ENCODE peak calls at places on chromosomes 16 and 17, in eight cellular contexts. One of them, this sample, is unnamed.

GRCh38 chr16:526181-527014 is 1.1 kb upstream of the CAPN15 start:
- DNase-seq in AG09319: no peak
- DNase-seq in cardiac fibroblast: peak; percentile 70
- DNase-seq in fibroblast of the aortic adventitia: peak; percentile 61
- DNase-seq in astrocyte of the spinal cord: peak; percentile 35
- DNase-seq in GM12878: no peak
- DNase-seq in HL-60: no peak
- DNase-seq in mucosa of descending colon: peak; percentile 43
- DNase-seq in this sample: peak; percentile 73

GRCh38 chr16:52561910-52562741 is 15.2 kb upstream of the TOX3 start:
- DNase-seq in AG09319: no peak
- DNase-seq in cardiac fibroblast: no peak
- DNase-seq in fibroblast of the aortic adventitia: no peak
- DNase-seq in astrocyte of the spinal cord: no peak
- DNase-seq in GM12878: no peak
- DNase-seq in HL-60: no peak
- DNase-seq in mucosa of descending colon: peak; percentile 72
- DNase-seq in this sample: no peak

GRCh38 chr16:88063201-88063773 is 112.1 kb downstream of the BANP start:
- DNase-seq in AG09319: peak; percentile 88
- DNase-seq in cardiac fibroblast: peak; percentile 80
- DNase-seq in fibroblast of the aortic adventitia: peak; percentile 91
- DNase-seq in astrocyte of the spinal cord: peak; percentile 50
- DNase-seq in GM12878: no peak
- DNase-seq in HL-60: no peak
- DNase-seq in mucosa of descending colon: no peak
- DNase-seq in this sample: peak; percentile 35

GRCh38 chr16:720990-721764 is at the start of gene ANTKMT:
- DNase-seq in AG09319: no peak
- DNase-seq in cardiac fibroblast: peak; percentile 79
- DNase-seq in fibroblast of the aortic adventitia: peak; percentile 65
- DNase-seq in astrocyte of the spinal cord: peak; percentile 65
- DNase-seq in GM12878: no peak
- DNase-seq in HL-60: peak; percentile 89
- DNase-seq in mucosa of descending colon: peak; percentile 88
- DNase-seq in this sample: peak; percentile 93

GRCh38 chr17:47703191-47703591 is 9.2 kb downstream of the TBKBP1 start:
- DNase-seq in AG09319: no peak
- DNase-seq in cardiac fibroblast: no peak
- DNase-seq in fibroblast of the aortic adventitia: no peak
- DNase-seq in astrocyte of the spinal cord: no peak
- DNase-seq in GM12878: no peak
- DNase-seq in HL-60: no peak
- DNase-seq in mucosa of descending colon: no peak
- DNase-seq in this sample: no peak

GRCh38 chr16:15521758-15522509 is 87.5 kb downstream of the BMERB1 start:
- DNase-seq in AG09319: no peak
- DNase-seq in cardiac fibroblast: peak; percentile 87
- DNase-seq in fibroblast of the aortic adventitia: peak; percentile 56
- DNase-seq in astrocyte of the spinal cord: no peak
- DNase-seq in GM12878: no peak
- DNase-seq in HL-60: no peak
- DNase-seq in mucosa of descending colon: no peak
- DNase-seq in this sample: no peak

GRCh38 chr17:50200447-50201225 is 795 bp downstream of the COL1A1 start:
- DNase-seq in AG09319: peak; percentile 68
- DNase-seq in cardiac fibroblast: peak; percentile 96
- DNase-seq in fibroblast of the aortic adventitia: peak; percentile 93
- DNase-seq in astrocyte of the spinal cord: peak; percentile 95
- DNase-seq in GM12878: no peak
- DNase-seq in HL-60: no peak
- DNase-seq in mucosa of descending colon: peak; percentile 93
- DNase-seq in this sample: peak; percentile 92

GRCh38 chr16:66437391-66437945 is 10.4 kb downstream of the BEAN1 start:
- DNase-seq in AG09319: no peak
- DNase-seq in cardiac fibroblast: no peak
- DNase-seq in fibroblast of the aortic adventitia: no peak
- DNase-seq in astrocyte of the spinal cord: no peak
- DNase-seq in GM12878: no peak
- DNase-seq in HL-60: no peak
- DNase-seq in mucosa of descending colon: no peak
- DNase-seq in this sample: no peak

GRCh38 chr17:19335951-19336631 is 26.4 kb downstream of the B9D1 start:
- DNase-seq in AG09319: no peak
- DNase-seq in cardiac fibroblast: no peak
- DNase-seq in fibroblast of the aortic adventitia: no peak
- DNase-seq in astrocyte of the spinal cord: no peak
- DNase-seq in GM12878: no peak
- DNase-seq in HL-60: no peak
- DNase-seq in mucosa of descending colon: no peak
- DNase-seq in this sample: no peak

GRCh38 chr16:28051486-28051885 is 12.0 kb downstream of the GSG1L start:
- DNase-seq in AG09319: no peak
- DNase-seq in cardiac fibroblast: no peak
- DNase-seq in fibroblast of the aortic adventitia: no peak
- DNase-seq in astrocyte of the spinal cord: no peak
- DNase-seq in GM12878: no peak
- DNase-seq in HL-60: no peak
- DNase-seq in mucosa of descending colon: no peak
- DNase-seq in this sample: no peak

GRCh38 chr17:15274017-15274416 is 8.9 kb upstream of the PMP22 start:
- DNase-seq in AG09319: no peak
- DNase-seq in cardiac fibroblast: no peak
- DNase-seq in fibroblast of the aortic adventitia: no peak
- DNase-seq in astrocyte of the spinal cord: no peak
- DNase-seq in GM12878: no peak
- DNase-seq in HL-60: no peak
- DNase-seq in mucosa of descending colon: no peak
- DNase-seq in this sample: no peak

GRCh38 chr17:15270628-15271381 is 5.7 kb upstream of the PMP22 start:
- DNase-seq in AG09319: no peak
- DNase-seq in cardiac fibroblast: no peak
- DNase-seq in fibroblast of the aortic adventitia: no peak
- DNase-seq in astrocyte of the spinal cord: no peak
- DNase-seq in GM12878: no peak
- DNase-seq in HL-60: no peak
- DNase-seq in mucosa of descending colon: no peak
- DNase-seq in this sample: no peak

GRCh38 chr17:15269690-15270089 is 4.6 kb upstream of the PMP22 start:
- DNase-seq in AG09319: no peak
- DNase-seq in cardiac fibroblast: peak; percentile 75
- DNase-seq in fibroblast of the aortic adventitia: peak; percentile 34
- DNase-seq in astrocyte of the spinal cord: no peak
- DNase-seq in GM12878: no peak
- DNase-seq in HL-60: no peak
- DNase-seq in mucosa of descending colon: no peak
- DNase-seq in this sample: no peak

GRCh38 chr17:15271731-15272130 is 6.6 kb upstream of the PMP22 start:
- DNase-seq in AG09319: no peak
- DNase-seq in cardiac fibroblast: no peak
- DNase-seq in fibroblast of the aortic adventitia: no peak
- DNase-seq in astrocyte of the spinal cord: peak; percentile 75
- DNase-seq in GM12878: no peak
- DNase-seq in HL-60: no peak
- DNase-seq in mucosa of descending colon: no peak
- DNase-seq in this sample: no peak

DNA sequence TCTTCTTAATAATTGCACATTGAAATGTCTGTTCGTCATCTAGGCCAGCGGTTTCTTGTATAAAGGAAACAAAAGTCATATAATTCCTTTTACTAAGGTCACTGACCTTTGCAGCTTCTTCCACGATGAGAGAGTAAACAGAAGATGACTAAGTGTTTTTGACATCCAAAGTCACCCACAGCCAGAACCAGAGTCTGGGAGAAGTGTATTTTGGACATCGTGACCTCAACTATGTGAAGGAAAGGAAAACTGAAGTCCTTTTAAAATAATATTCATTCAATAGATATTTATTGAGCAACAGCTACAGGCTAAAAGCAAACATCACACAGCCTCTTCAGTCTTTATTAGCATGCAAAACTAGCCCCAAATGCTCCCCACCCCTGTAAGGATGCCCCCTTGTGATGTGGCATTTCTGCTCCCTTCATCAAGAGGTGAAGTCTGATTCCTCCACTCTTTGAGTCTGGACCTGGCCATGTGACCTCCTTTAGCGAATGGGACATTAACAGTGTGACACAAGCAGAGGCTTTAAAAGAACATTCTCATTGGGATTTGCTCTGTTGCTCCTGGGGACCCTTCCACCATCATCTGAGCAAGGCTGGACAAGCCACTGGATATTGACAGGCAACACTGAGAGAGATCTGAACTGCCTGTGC is 8.1 kb upstream of the PMP22 start:
- DNase-seq in AG09319: no peak
- DNase-seq in cardiac fibroblast: peak; percentile 85
- DNase-seq in fibroblast of the aortic adventitia: peak; percentile 70
- DNase-seq in astrocyte of the spinal cord: peak; percentile 90
- DNase-seq in GM12878: no peak
- DNase-seq in HL-60: no peak
- DNase-seq in mucosa of descending colon: no peak
- DNase-seq in this sample: no peak
- TF ChIP-seq CTCF in AG09319: no peak
- TF ChIP-seq CTCF in cardiac fibroblast: peak; percentile 2
- TF ChIP-seq CTCF in fibroblast of the aortic adventitia: no peak
- TF ChIP-seq CTCF in astrocyte of the spinal cord: no peak
- TF ChIP-seq CTCF in GM12878: no peak
- TF ChIP-seq CTCF in HL-60: no peak
- TF ChIP-seq CTCF in mucosa of descending colon: no peak
- TF ChIP-seq CTCF in this sample: no peak

DNA sequence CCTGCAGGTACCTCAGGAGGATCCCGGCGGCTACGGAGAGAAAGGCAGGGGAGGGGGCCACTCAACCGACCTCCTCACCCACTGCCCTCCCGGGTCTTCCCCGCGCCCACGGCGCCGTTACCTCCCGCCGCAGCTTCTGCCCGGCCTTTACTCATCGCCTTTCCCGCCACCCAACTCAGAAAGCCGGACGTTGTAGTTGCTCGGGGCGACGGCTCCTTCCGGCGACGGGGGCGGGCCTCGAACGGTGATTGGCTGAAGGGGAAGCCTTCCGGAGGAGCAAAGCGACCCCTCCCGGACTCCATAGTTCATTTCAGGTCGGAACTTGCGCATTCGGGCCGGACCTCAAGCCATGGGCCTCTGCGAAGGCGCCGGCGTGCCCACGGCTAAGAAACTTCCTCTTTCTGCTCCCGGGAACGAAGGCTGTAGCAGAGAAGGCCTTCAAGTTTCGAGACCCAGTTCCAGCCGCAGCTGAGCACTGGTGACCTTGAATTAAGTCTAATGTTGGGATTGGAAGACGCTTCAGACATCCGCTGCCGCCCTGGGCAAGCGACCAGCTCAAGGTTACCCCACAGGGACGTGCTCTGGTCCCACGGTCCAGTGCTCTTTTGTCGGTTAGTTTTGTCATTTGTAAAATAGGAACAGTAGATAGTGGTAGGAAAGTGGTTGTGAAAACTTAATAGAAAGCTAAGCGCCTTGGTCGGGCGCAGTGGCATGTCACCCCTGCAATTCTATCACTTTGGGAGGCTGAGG is at the start of gene PSMC3IP:
- DNase-seq in AG09319: peak; percentile 84
- DNase-seq in cardiac fibroblast: peak; percentile 97
- DNase-seq in fibroblast of the aortic adventitia: peak; percentile 93
- DNase-seq in astrocyte of the spinal cord: peak; percentile 94
- DNase-seq in GM12878: peak; percentile 76
- DNase-seq in HL-60: peak; percentile 91
- DNase-seq in mucosa of descending colon: peak; percentile 96
- DNase-seq in this sample: peak; percentile 92
- TF ChIP-seq CTCF in AG09319: peak; percentile 43
- TF ChIP-seq CTCF in cardiac fibroblast: peak; percentile 44
- TF ChIP-seq CTCF in fibroblast of the aortic adventitia: peak; percentile 42
- TF ChIP-seq CTCF in astrocyte of the spinal cord: peak; percentile 49
- TF ChIP-seq CTCF in GM12878: peak; percentile 34
- TF ChIP-seq CTCF in HL-60: peak; percentile 3
- TF ChIP-seq CTCF in mucosa of descending colon: peak; percentile 41
- TF ChIP-seq CTCF in this sample: no peak

DNA sequence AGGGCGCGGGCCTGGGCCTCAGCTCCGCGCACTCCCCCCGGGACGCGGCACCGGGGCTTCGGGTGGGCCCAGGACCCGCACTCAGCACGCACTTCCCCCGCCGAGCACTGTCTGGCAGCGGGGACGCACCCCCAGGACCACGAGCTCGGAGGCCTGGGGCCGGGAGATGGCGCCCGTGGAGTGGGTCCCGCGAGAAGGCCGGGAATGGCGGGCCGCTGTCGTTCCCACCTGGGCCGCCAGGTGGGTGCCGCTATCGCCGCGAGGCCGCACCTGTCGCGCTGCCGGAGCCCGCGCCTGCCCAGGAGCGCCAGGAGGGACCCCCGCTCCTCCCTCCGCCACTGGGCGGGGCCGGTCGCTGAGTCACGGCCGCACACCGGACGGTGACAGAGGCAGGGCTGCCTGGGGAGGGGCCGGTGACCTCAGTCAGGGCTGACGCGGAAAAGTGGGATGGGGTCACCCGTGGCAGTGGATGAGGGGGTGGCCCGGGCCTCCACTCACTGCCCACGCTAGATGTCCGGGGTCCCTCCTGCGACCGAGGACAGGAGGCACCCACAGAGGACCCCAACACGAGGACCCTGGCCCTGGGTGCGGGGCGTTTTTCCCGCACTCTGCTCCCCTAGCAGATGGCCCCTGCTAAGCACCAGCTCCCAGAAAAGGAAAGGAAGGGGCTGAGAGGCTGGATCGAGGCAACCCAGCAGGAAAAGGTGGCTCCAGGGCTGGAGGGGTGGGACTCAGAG is 6.9 kb upstream of the ACTG1 start:
- DNase-seq in AG09319: no peak
- DNase-seq in cardiac fibroblast: no peak
- DNase-seq in fibroblast of the aortic adventitia: no peak
- DNase-seq in astrocyte of the spinal cord: no peak
- DNase-seq in GM12878: no peak
- DNase-seq in HL-60: no peak
- DNase-seq in mucosa of descending colon: peak; percentile 75
- DNase-seq in this sample: peak; percentile 74
- TF ChIP-seq CTCF in AG09319: peak; percentile 4
- TF ChIP-seq CTCF in cardiac fibroblast: no peak
- TF ChIP-seq CTCF in fibroblast of the aortic adventitia: peak; percentile 26
- TF ChIP-seq CTCF in astrocyte of the spinal cord: peak; percentile 22
- TF ChIP-seq CTCF in GM12878: peak; percentile 50
- TF ChIP-seq CTCF in HL-60: no peak
- TF ChIP-seq CTCF in mucosa of descending colon: peak; percentile 63
- TF ChIP-seq CTCF in this sample: peak; percentile 75

DNA sequence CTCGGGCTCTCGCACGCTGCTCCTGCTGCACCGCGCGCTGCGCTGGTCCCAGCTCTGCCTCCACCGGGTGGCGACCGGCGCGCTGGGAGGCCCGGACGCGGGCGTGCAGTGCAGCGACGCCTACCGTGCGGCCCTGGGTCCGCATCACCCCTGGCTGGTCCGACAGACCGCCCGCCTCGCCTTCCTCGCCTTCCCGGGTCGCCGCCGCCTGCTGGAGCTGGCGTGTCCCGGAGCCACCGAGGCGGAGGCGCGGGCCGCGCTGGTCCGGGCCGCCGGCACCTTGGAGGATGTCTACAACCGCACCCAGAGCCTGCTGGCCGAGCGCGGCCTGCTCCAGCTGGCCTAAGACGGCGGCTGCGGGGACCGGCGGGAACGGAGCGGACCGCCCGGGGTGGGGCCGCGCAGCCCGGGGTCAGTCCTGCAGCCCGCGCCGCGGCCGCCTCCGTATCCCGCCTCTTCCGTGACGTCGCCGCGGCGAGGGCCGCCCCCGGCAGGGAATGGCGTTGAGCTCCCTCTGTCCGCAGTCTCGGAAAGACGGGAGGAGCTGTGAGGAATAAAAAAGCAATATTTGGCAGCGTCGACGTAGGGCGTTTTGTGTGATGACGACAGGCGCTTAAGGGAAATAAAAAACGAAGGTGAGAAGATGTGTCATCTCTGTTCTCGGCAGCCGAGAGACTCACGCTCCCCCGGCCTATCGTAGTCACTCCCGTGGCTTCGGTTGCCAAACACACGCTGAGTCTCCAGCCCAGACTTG is 1.4 kb downstream of the GLTPD2 start:
- DNase-seq in AG09319: peak; percentile 64
- DNase-seq in cardiac fibroblast: peak; percentile 88
- DNase-seq in fibroblast of the aortic adventitia: peak; percentile 88
- DNase-seq in astrocyte of the spinal cord: peak; percentile 92
- DNase-seq in GM12878: no peak
- DNase-seq in HL-60: peak; percentile 74
- DNase-seq in mucosa of descending colon: peak; percentile 89
- DNase-seq in this sample: peak; percentile 82
- TF ChIP-seq CTCF in AG09319: peak; percentile 65
- TF ChIP-seq CTCF in cardiac fibroblast: peak; percentile 45
- TF ChIP-seq CTCF in fibroblast of the aortic adventitia: peak; percentile 63
- TF ChIP-seq CTCF in astrocyte of the spinal cord: peak; percentile 56
- TF ChIP-seq CTCF in GM12878: peak; percentile 71
- TF ChIP-seq CTCF in HL-60: no peak
- TF ChIP-seq CTCF in mucosa of descending colon: peak; percentile 93
- TF ChIP-seq CTCF in this sample: peak; percentile 68